ENCODE peak calls at places on chromosomes 7 and 10, in four cellular contexts. M is smooth muscle cell of the brain vasculature, X is neural crest cell, P is H7. W is an unnamed sample.

GRCh38 chr7:30028749-30029635 is 780 bp downstream of the PLEKHA8 start:
- DNase-seq in M (no peak), X (no peak), P (peak), W (peak)

GRCh38 chr7:28575241-28575643 is 162.9 kb downstream of the CREB5 start:
- DNase-seq in M (no peak), X (no peak), P (no peak), W (no peak)

GRCh38 chr7:42096681-42097637 is 140.1 kb downstream of the GLI3 start:
- DNase-seq in M (no peak), X (no peak), P (no peak), W (no peak)

GRCh38 chr7:12620371-12620770 is 49.9 kb downstream of the SCIN start:
- DNase-seq in M (no peak), X (no peak), P (no peak), W (no peak)

GRCh38 chr10:20672724-20673123 is 224.4 kb downstream of the NEBL start:
- DNase-seq in M (no peak), X (no peak), P (no peak), W (no peak)

GRCh38 chr10:46514899-46515298 is 41.6 kb downstream of the GPRIN2 start:
- DNase-seq in M (no peak), X (no peak), P (no peak), W (no peak)

GRCh38 chr7:37643876-37644275 is 39.7 kb upstream of the GPR141 start:
- DNase-seq in M (no peak), X (no peak), P (peak), W (no peak)

GRCh38 chr7:154871483-154871882 is 131.4 kb downstream of the PAXIP1 start:
- DNase-seq in M (no peak), X (no peak), P (peak), W (no peak)

GRCh38 chr7:33627741-33628140 is 277.6 kb upstream of the BMPER start:
- DNase-seq in M (no peak), X (no peak), P (no peak), W (no peak)

GRCh38 chr10:102669206-102670064 is 25.2 kb downstream of the TRIM8 start:
- DNase-seq in M (no peak), X (no peak), P (peak), W (peak)

GRCh38 chr7:15921576-15921975 is 235.1 kb upstream of the MEOX2 start:
- DNase-seq in M (no peak), X (no peak), P (no peak), W (no peak)

GRCh38 chr10:91604936-91605534 is 27.8 kb downstream of the PPP1R3C start:
- DNase-seq in M (no peak), X (no peak), P (no peak), W (no peak)

GRCh38 chr10:11140963-11141362 is 123.3 kb downstream of the CELF2 start:
- DNase-seq in M (no peak), X (no peak), P (peak), W (no peak)

GRCh38 chr10:130924138-130924819 is 387.2 kb downstream of the TCERG1L start:
- DNase-seq in M (no peak), X (peak), P (peak), W (no peak)

GRCh38 chr10:3803884-3804741 is 19.1 kb upstream of the KLF6 start:
- DNase-seq in M (no peak), X (no peak), P (no peak), W (no peak)

GRCh38 chr10:86799188-86799845 is 42.9 kb downstream of the BMPR1A start:
- DNase-seq in M (no peak), X (no peak), P (no peak), W (no peak)

W was measured in HAP-1.